ENCODE peak calls at places on chromosomes 3 and 15, in four cellular contexts. One of them, this sample, is unnamed.

GRCh38 chr3:170606675-170607074 is 20.8 kb upstream of the SLC7A14 start:
- DNase-seq in endothelial cell: no peak
- DNase-seq in GM18507: no peak
- DNase-seq in HT-29: peak; percentile 5
- DNase-seq in this sample: no peak

GRCh38 chr15:68012911-68013310 is 41.2 kb upstream of the PIAS1 start:
- DNase-seq in HT-29: peak; percentile 30
- DNase-seq in GM18507: no peak
- DNase-seq in endothelial cell: no peak
- DNase-seq in this sample: no peak

GRCh38 chr3:196047391-196048030 is 34.4 kb downstream of the TFRC start:
- DNase-seq in GM18507: no peak
- DNase-seq in HT-29: no peak
- DNase-seq in endothelial cell: no peak
- DNase-seq in this sample: no peak

GRCh38 chr3:56467108-56467507 is 1.2 kb downstream of the ERC2 start:
- DNase-seq in GM18507: no peak
- DNase-seq in endothelial cell: peak; percentile 81
- DNase-seq in HT-29: peak; percentile 9
- DNase-seq in this sample: peak; percentile 19

GRCh38 chr3:10602769-10603768 is 97.7 kb upstream of the ATP2B2 start:
- DNase-seq in endothelial cell: no peak
- DNase-seq in GM18507: no peak
- DNase-seq in HT-29: no peak
- DNase-seq in this sample: no peak

GRCh38 chr3:46860381-46861292 is 2.6 kb downstream of the MYL3 start:
- DNase-seq in endothelial cell: peak; percentile 70
- DNase-seq in GM18507: no peak
- DNase-seq in HT-29: peak; percentile 47
- DNase-seq in this sample: no peak

GRCh38 chr3:172370434-172370833 is 77.8 kb downstream of the GHSR start:
- DNase-seq in endothelial cell: no peak
- DNase-seq in HT-29: no peak
- DNase-seq in GM18507: no peak
- DNase-seq in this sample: no peak

GRCh38 chr3:195139091-195139875 is 131.7 kb downstream of the XXYLT1 start:
- DNase-seq in endothelial cell: no peak
- DNase-seq in HT-29: no peak
- DNase-seq in GM18507: no peak
- DNase-seq in this sample: no peak

GRCh38 chr15:43930556-43930955 is 103.8 kb downstream of the WDR76 start:
- DNase-seq in HT-29: no peak
- DNase-seq in endothelial cell: no peak
- DNase-seq in GM18507: no peak
- DNase-seq in this sample: no peak

GRCh38 chr15:70478251-70478990 is 284.9 kb downstream of the UACA start:
- DNase-seq in HT-29: no peak
- DNase-seq in GM18507: no peak
- DNase-seq in endothelial cell: no peak
- DNase-seq in this sample: no peak

GRCh38 chr15:87498545-87498944 is 758.0 kb downstream of the NTRK3 start:
- DNase-seq in GM18507: no peak
- DNase-seq in endothelial cell: no peak
- DNase-seq in HT-29: no peak
- DNase-seq in this sample: peak; percentile 30

GRCh38 chr3:14304101-14305045 is 98.0 kb upstream of the SLC6A6 start:
- DNase-seq in endothelial cell: no peak
- DNase-seq in HT-29: no peak
- DNase-seq in GM18507: no peak
- DNase-seq in this sample: no peak

GRCh38 chr15:43325039-43325438 is 5.3 kb downstream of the LCMT2 start:
- DNase-seq in endothelial cell: no peak
- DNase-seq in GM18507: no peak
- DNase-seq in HT-29: no peak
- DNase-seq in this sample: no peak

GRCh38 chr15:91630090-91630489 is 223.4 kb upstream of the SLCO3A1 start:
- DNase-seq in GM18507: no peak
- DNase-seq in endothelial cell: no peak
- DNase-seq in HT-29: no peak
- DNase-seq in this sample: no peak

GRCh38 chr3:52436500-52437106 is 8.3 kb downstream of the SEMA3G start:
- DNase-seq in HT-29: no peak
- DNase-seq in GM18507: no peak
- DNase-seq in endothelial cell: no peak
- DNase-seq in this sample: peak; percentile 87

GRCh38 chr3:189042832-189043231 is 128.9 kb upstream of the TPRG1 start:
- DNase-seq in endothelial cell: no peak
- DNase-seq in GM18507: no peak
- DNase-seq in HT-29: no peak
- DNase-seq in this sample: no peak

GRCh38 chr15:45441686-45442085 is 63.3 kb upstream of the GATM start:
- DNase-seq in GM18507: no peak
- DNase-seq in HT-29: peak; percentile 59
- DNase-seq in endothelial cell: no peak
- DNase-seq in this sample: no peak

GRCh38 chr15:80309769-80310384 is 57.9 kb upstream of the CTXND1 start:
- DNase-seq in endothelial cell: peak; percentile 42
- DNase-seq in HT-29: peak; percentile 25
- DNase-seq in GM18507: no peak
- DNase-seq in this sample: peak; percentile 34

GRCh38 chr15:47769166-47769565 is 51.9 kb downstream of the SEMA6D start:
- DNase-seq in GM18507: no peak
- DNase-seq in HT-29: no peak
- DNase-seq in endothelial cell: no peak
- DNase-seq in this sample: no peak

GRCh38 chr15:96323250-96324162 is 7.0 kb upstream of the NR2F2 start:
- DNase-seq in endothelial cell: no peak
- DNase-seq in GM18507: no peak
- DNase-seq in HT-29: no peak
- DNase-seq in this sample: no peak

GRCh38 chr3:50167069-50167781 is 12.1 kb downstream of the SEMA3F start:
- DNase-seq in GM18507: no peak
- DNase-seq in endothelial cell: no peak
- DNase-seq in HT-29: peak; percentile 28
- DNase-seq in this sample: no peak

GRCh38 chr15:25543156-25543555 is 104.3 kb upstream of the UBE3A start:
- DNase-seq in GM18507: no peak
- DNase-seq in endothelial cell: no peak
- DNase-seq in HT-29: no peak
- DNase-seq in this sample: peak; percentile 80

GRCh38 chr3:32399030-32399620 is 7.5 kb downstream of the CMTM7 start:
- DNase-seq in endothelial cell: peak; percentile 43
- DNase-seq in GM18507: no peak
- DNase-seq in HT-29: peak; percentile 49
- DNase-seq in this sample: peak; percentile 47

GRCh38 chr15:63246691-63247464 is 30.5 kb upstream of the APH1B start:
- DNase-seq in HT-29: no peak
- DNase-seq in endothelial cell: no peak
- DNase-seq in GM18507: no peak
- DNase-seq in this sample: peak; percentile 97

GRCh38 chr3:151228291-151229125 is 25.5 kb upstream of the GPR171 start:
- DNase-seq in endothelial cell: no peak
- DNase-seq in GM18507: no peak
- DNase-seq in HT-29: no peak
- DNase-seq in this sample: peak; percentile 69

GRCh38 chr3:177875786-177876476 is 660.3 kb upstream of the KCNMB2 start:
- DNase-seq in endothelial cell: no peak
- DNase-seq in HT-29: no peak
- DNase-seq in GM18507: no peak
- DNase-seq in this sample: peak; percentile 81

GRCh38 chr3:189724366-189724765 is 93.2 kb downstream of the TP63 start:
- DNase-seq in GM18507: no peak
- DNase-seq in HT-29: no peak
- DNase-seq in endothelial cell: no peak
- DNase-seq in this sample: peak; percentile 75

GRCh38 chr3:55185380-55185779 is 257.5 kb upstream of the LRTM1 start:
- DNase-seq in HT-29: no peak
- DNase-seq in GM18507: no peak
- DNase-seq in endothelial cell: no peak
- DNase-seq in this sample: peak; percentile 70

GRCh38 chr3:40262331-40262730 is 47.2 kb upstream of the EIF1B start:
- DNase-seq in HT-29: no peak
- DNase-seq in endothelial cell: no peak
- DNase-seq in GM18507: no peak
- DNase-seq in this sample: no peak

GRCh38 chr3:17181413-17181907 is 296.7 kb downstream of the PLCL2 start:
- DNase-seq in HT-29: no peak
- DNase-seq in endothelial cell: no peak
- DNase-seq in GM18507: no peak
- DNase-seq in this sample: no peak

GRCh38 chr15:67181221-67181639 is 73.2 kb downstream of the AAGAB start:
- DNase-seq in HT-29: no peak
- DNase-seq in endothelial cell: no peak
- DNase-seq in GM18507: no peak
- DNase-seq in this sample: no peak

GRCh38 chr15:87563840-87564239 is 692.7 kb downstream of the NTRK3 start:
- DNase-seq in endothelial cell: no peak
- DNase-seq in GM18507: no peak
- DNase-seq in HT-29: no peak
- DNase-seq in this sample: no peak

GRCh38 chr3:176814252-176814651 is 383.0 kb downstream of the TBL1XR1 start:
- DNase-seq in endothelial cell: peak; percentile 83
- DNase-seq in HT-29: peak; percentile 76
- DNase-seq in GM18507: peak; percentile 8
- DNase-seq in this sample: peak; percentile 29

GRCh38 chr15:20358066-20358780 is 183.4 kb downstream of the GOLGA6L6 start:
- DNase-seq in endothelial cell: no peak
- DNase-seq in HT-29: no peak
- DNase-seq in GM18507: no peak
- DNase-seq in this sample: no peak

GRCh38 chr15:70508561-70509281 is 254.6 kb downstream of the UACA start:
- DNase-seq in HT-29: peak; percentile 97
- DNase-seq in GM18507: no peak
- DNase-seq in endothelial cell: no peak
- DNase-seq in this sample: peak; percentile 77

GRCh38 chr3:87167634-87168456 is 59.3 kb upstream of the CHMP2B start:
- DNase-seq in endothelial cell: peak; percentile 41
- DNase-seq in HT-29: peak; percentile 35
- DNase-seq in GM18507: no peak
- DNase-seq in this sample: peak; percentile 54